ENCODE peak calls at places on chromosomes 2 and 18, in eight cellular contexts. T is stimulated activated CD4-positive, alpha-beta T cell treated with anti-CD3 and anti-CD28 coated beads, Interleukin-4, amount 100 ng/mL, for 24 hours; E is A549; C is NCI-H82; A is breast epithelium; P is brain pericyte; L is activated gamma-delta T cell treated with Interleukin-2 at 50 U/mL for 16 hours; H is NCI-H1105 treated with DMSO at 0.1 percent for 48 hours. Q is an unnamed sample.

GRCh38 chr2:128095201-128095600 is 4.2 kb downstream of the UGGT1 start:
- DNase-seq in L (no peak), H (no peak), A (no peak), E (no peak), P (no peak), C (no peak), T (no peak), Q (no peak)

GRCh38 chr18:3493501-3494244 is 43.7 kb downstream of the TGIF1 start:
- DNase-seq in E (no peak), P (no peak), A (no peak), H (no peak), C (peak), L (no peak), T (no peak), Q (no peak)

GRCh38 chr18:10663750-10664149 is 137.9 kb downstream of the NAPG start:
- DNase-seq in T (no peak), L (no peak), P (no peak), C (no peak), H (no peak), E (no peak), A (no peak), Q (no peak)

GRCh38 chr2:11393711-11394236 is 49.3 kb upstream of the ROCK2 start:
- DNase-seq in T (no peak), H (no peak), L (no peak), E (no peak), A (no peak), C (no peak), P (no peak), Q (no peak)

GRCh38 chr2:232482301-232483238 is 5.1 kb downstream of the ECEL1 start:
- DNase-seq in A (peak), C (no peak), P (no peak), H (no peak), E (no peak), T (no peak), L (no peak), Q (no peak)

GRCh38 chr2:48467637-48468036 is 62.3 kb upstream of the STON1 start:
- DNase-seq in E (no peak), T (no peak), P (no peak), C (no peak), L (no peak), A (no peak), H (no peak), Q (no peak)

GRCh38 chr2:28269019-28269784 is 123.5 kb upstream of the FOSL2 start:
- DNase-seq in T (no peak), L (no peak), E (peak), A (no peak), C (no peak), P (no peak), H (no peak), Q (no peak)

GRCh38 chr2:207937253-207937652 is 88.1 kb downstream of the PLEKHM3 start:
- DNase-seq in A (no peak), L (no peak), C (no peak), T (no peak), P (no peak), E (no peak), H (no peak), Q (no peak)

GRCh38 chr2:7480431-7480830 is 563.2 kb downstream of the RNF144A start:
- DNase-seq in P (no peak), L (no peak), H (no peak), A (no peak), E (no peak), C (no peak), T (no peak), Q (no peak)

GRCh38 chr2:19104503-19104902 is 253.9 kb downstream of the OSR1 start:
- DNase-seq in C (no peak), T (no peak), L (no peak), P (no peak), E (no peak), H (no peak), A (no peak), Q (no peak)

GRCh38 chr2:237446333-237446654 is 32.3 kb upstream of the COL6A3 start:
- DNase-seq in P (no peak), H (no peak), E (no peak), T (no peak), A (no peak), L (no peak), C (no peak), Q (no peak)

GRCh38 chr2:121479882-121480522 is 50.7 kb upstream of the RNU4ATAC start:
- DNase-seq in T (no peak), E (no peak), L (no peak), C (peak), P (no peak), A (no peak), H (peak), Q (no peak)

GRCh38 chr2:100283724-100284501 is 38.4 kb downstream of the LONRF2 start:
- DNase-seq in A (no peak), L (no peak), P (no peak), H (no peak), T (no peak), E (no peak), C (no peak), Q (no peak)

GRCh38 chr2:60597346-60597745 is 43.9 kb upstream of the BCL11A start:
- DNase-seq in T (no peak), C (no peak), E (no peak), P (no peak), H (no peak), A (no peak), L (no peak), Q (no peak)

GRCh38 chr2:46257476-46257875 is 39.7 kb upstream of the EPAS1 start:
- DNase-seq in H (peak), C (no peak), L (no peak), E (no peak), A (no peak), P (peak), T (no peak), Q (no peak)

GRCh38 chr18:62324917-62325805 is at the start of gene TNFRSF11A:
- DNase-seq in T (peak), L (peak), P (no peak), E (peak), H (peak), C (peak), A (no peak), Q (peak)

Q was measured in T-helper 1 cell.